ENCODE peak calls at places on chromosomes 1 and 21, in seven cellular contexts. Z is CD8-positive, alpha-beta T cell; P is IMR-90; D is osteoblast; L is dorsolateral prefrontal cortex; K is thoracic aorta; N is upper lobe of left lung. C is an unnamed sample. For H3K27me3, the result is how much of the 10 kb centered on the place peaks cover.

GRCh38 chr1:65469126-65469888 is 48.8 kb downstream of the LEPR start:
- DNase-seq in Z (no peak), P (peak), D (no peak), L (no peak), K (no peak), N (no peak), C (no peak)

GRCh38 chr1:50915621-50916020 is 44.4 kb downstream of the FAF1 start:
- DNase-seq in Z (no peak), P (no peak), D (no peak), L (no peak), K (no peak), N (no peak), C (no peak)

GRCh38 chr21:26946744-26947446 is 20.0 kb downstream of the ADAMTS5 start:
- DNase-seq in Z (no peak), P (no peak), D (no peak), L (no peak), K (no peak), N (no peak), C (no peak)

GRCh38 chr21:46159390-46159789 is 4.0 kb upstream of the FTCD start:
- DNase-seq in Z (peak), P (no peak), D (peak), L (no peak), K (no peak), N (no peak), C (no peak)

GRCh38 chr1:4091996-4092395 is 191.9 kb upstream of the C1orf174 start:
- DNase-seq in Z (no peak), P (no peak), D (no peak), L (no peak), K (no peak), N (no peak), C (no peak)

GRCh38 chr1:236869911-236870310 is 74.8 kb downstream of the MTR start:
- DNase-seq in Z (no peak), P (no peak), D (no peak), L (no peak), K (no peak), N (no peak), C (no peak)

GRCh38 chr1:155072531-155073289 is 5.9 kb upstream of the EFNA3 start:
- DNase-seq in Z (no peak), P (no peak), D (peak), L (no peak), K (no peak), N (no peak), C (no peak)

GRCh38 chr1:77288275-77288674 is 6.5 kb downstream of the AK5 start:
- DNase-seq in Z (no peak), P (peak), D (no peak), L (no peak), K (no peak), N (no peak), C (no peak)

GRCh38 chr1:29811247-29811646 is 574.9 kb downstream of the PTPRU start:
- DNase-seq in Z (peak), P (no peak), D (no peak), L (no peak), K (no peak), N (peak), C (no peak)

GRCh38 chr1:3473381-3473844 is 18.9 kb downstream of the ARHGEF16 start:
- DNase-seq in Z (no peak), P (peak), D (peak), L (no peak), K (no peak), N (no peak), C (peak)

GRCh38 chr1:232046531-232047283 is 420.1 kb downstream of the DISC1 start:
- DNase-seq in Z (no peak), P (no peak), D (no peak), L (no peak), K (no peak), N (no peak), C (no peak)

GRCh38 chr1:200243042-200243437 is 166.8 kb downstream of the ZNF281 start:
- DNase-seq in Z (no peak), P (peak), D (no peak), L (no peak), K (no peak), N (no peak), C (peak)

GRCh38 chr1:167805041-167805556 is 83.3 kb downstream of the MPZL1 start:
- DNase-seq in Z (peak), P (no peak), D (no peak), L (no peak), K (no peak), N (no peak), C (no peak)

GRCh38 chr1:83765125-83765524 is 233.8 kb downstream of the TTLL7 start:
- DNase-seq in Z (no peak), P (no peak), D (no peak), L (no peak), K (no peak), N (no peak), C (no peak)

GRCh38 chr1:42777860-42778259 is 6.9 kb upstream of the TMEM269 start:
- DNase-seq in Z (no peak), P (peak), D (peak), L (no peak), K (no peak), N (no peak), C (no peak)

GRCh38 chr1:245154429-245155185 is at the start of gene KIF26B:
- DNase-seq in Z (no peak), P (peak), D (peak), L (no peak), K (no peak), N (no peak), C (peak)

GRCh38 chr1:64623750-64624445 is 121.0 kb upstream of the RAVER2 start:
- DNase-seq in Z (no peak), P (peak), D (no peak), L (no peak), K (no peak), N (no peak), C (peak)

GRCh38 chr21:21997390-21998333 is 999.5 kb downstream of the NCAM2 start:
- DNase-seq in Z (no peak), P (no peak), D (no peak), L (no peak), K (no peak), N (no peak), C (peak)

GRCh38 chr1:41795205-41795762 is 123.4 kb downstream of the HIVEP3 start:
- DNase-seq in Z (no peak), P (peak), D (no peak), L (no peak), K (no peak), N (no peak), C (peak)

GRCh38 chr1:203325418-203326091 is 20.2 kb downstream of the BTG2 start:
- DNase-seq in Z (no peak), P (no peak), D (no peak), L (peak), K (no peak), N (peak), C (peak)

GRCh38 chr1:203323587-203323986 is 18.3 kb downstream of the BTG2 start:
- DNase-seq in Z (no peak), P (no peak), D (no peak), L (no peak), K (no peak), N (peak), C (no peak)

GRCh38 chr1:203324103-203325003 is 19.0 kb downstream of the BTG2 start:
- DNase-seq in Z (peak), P (no peak), D (no peak), L (no peak), K (no peak), N (peak), C (no peak)

GRCh38 chr1:203326830-203327683 is 21.7 kb downstream of the BTG2 start:
- DNase-seq in Z (peak), P (peak), D (peak), L (peak), K (no peak), N (peak), C (peak)

DNA sequence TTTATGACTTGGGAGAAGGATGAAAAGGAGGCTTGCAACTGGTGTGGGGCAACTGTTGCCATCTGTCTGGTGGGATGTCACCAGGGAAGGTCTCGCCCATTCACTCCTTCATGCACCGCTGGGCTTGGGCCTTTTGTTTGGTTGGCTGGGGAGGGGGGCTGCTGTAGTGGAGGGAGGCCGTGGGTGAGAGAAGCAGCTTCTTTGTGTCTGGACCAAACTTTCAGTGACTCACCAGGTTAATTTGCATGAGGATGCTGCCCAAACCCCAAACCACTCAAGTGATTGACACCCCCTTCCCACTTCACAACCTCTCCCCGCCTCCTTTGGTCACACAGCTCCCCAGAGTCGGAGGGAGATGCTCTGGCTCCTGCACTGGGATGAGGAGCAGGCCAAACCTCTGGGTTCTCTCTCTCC is 19.7 kb downstream of the BTG2 start:
- DNase-seq in Z (peak), P (no peak), D (no peak), L (no peak), K (no peak), N (peak), C (no peak)
- H3K4me3 ChIP-seq in Z (peak), P (no peak), D (no peak), L (peak), K (no peak), N (no peak), C (no peak)

GRCh38 chr21:35831230-35831629 is 229.1 kb downstream of the SETD4 start:
- DNase-seq in Z (no peak), P (no peak), D (peak), L (no peak), K (no peak), N (no peak), C (no peak)

GRCh38 chr21:35827004-35827403 is 233.3 kb downstream of the SETD4 start:
- DNase-seq in Z (no peak), P (no peak), D (no peak), L (no peak), K (no peak), N (no peak), C (no peak)

GRCh38 chr21:35831791-35832190 is 228.5 kb downstream of the SETD4 start:
- DNase-seq in Z (no peak), P (no peak), D (no peak), L (no peak), K (no peak), N (no peak), C (no peak)

GRCh38 chr21:35828161-35828560 is 232.2 kb downstream of the SETD4 start:
- DNase-seq in Z (no peak), P (no peak), D (no peak), L (no peak), K (no peak), N (no peak), C (no peak)

GRCh38 chr21:35829014-35829525 is 231.3 kb downstream of the SETD4 start:
- DNase-seq in Z (no peak), P (no peak), D (no peak), L (no peak), K (no peak), N (no peak), C (no peak)
- H3K27me3 ChIP-seq in Z (under half), P (under half), D (under half), L (under half), K (under half), N (under half), C (under half)

GRCh38 chr1:160486453-160486852 is 36.6 kb downstream of the SLAMF6 start:
- DNase-seq in Z (no peak), P (no peak), D (no peak), L (no peak), K (no peak), N (no peak), C (no peak)

GRCh38 chr1:160492617-160493016 is 30.4 kb downstream of the SLAMF6 start:
- DNase-seq in Z (no peak), P (no peak), D (no peak), L (no peak), K (no peak), N (no peak), C (no peak)

GRCh38 chr1:160491017-160491416 is 32.0 kb downstream of the SLAMF6 start:
- DNase-seq in Z (no peak), P (no peak), D (no peak), L (no peak), K (no peak), N (no peak), C (no peak)

GRCh38 chr1:160488347-160489058 is 34.6 kb downstream of the SLAMF6 start:
- DNase-seq in Z (no peak), P (no peak), D (no peak), L (no peak), K (no peak), N (no peak), C (no peak)

DNA sequence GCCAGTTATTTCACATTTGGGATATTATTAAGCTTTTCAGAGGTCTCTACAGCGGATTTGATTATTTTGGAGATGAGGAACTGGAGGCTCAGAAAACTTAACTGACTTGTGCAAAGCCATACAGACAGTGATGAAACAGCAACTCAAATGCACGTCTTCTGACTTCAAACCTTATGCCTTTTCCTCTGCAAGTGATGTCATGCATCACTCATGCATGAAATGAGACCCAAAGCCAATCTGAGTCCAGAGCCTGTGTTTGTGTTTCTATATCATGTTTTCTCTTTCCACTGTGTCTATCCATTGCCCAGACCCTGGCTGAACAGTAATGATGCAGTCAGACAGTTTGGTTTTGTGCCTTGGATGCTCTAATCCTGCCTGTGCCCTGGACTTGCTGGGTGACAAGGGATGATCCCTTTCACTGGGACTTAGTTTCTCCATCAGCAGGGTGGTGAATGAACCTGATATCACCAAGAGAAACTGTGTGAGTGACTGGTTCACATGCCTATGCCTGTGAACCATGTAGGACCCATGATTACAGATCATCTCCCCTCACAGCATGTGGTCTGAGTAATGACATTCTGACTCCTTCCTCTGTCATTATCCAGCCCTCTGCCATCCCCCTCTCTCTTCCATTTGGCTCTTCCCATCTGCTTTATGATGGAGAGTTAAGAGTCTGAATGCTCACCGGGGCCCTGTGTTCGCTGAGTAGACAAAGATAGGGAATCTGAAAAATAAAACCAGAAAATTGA is 33.4 kb downstream of the SLAMF6 start:
- DNase-seq in Z (no peak), P (no peak), D (peak), L (no peak), K (no peak), N (no peak), C (no peak)
- H3K4me3 ChIP-seq in Z (no peak), P (no peak), D (no peak), L (no peak), K (no peak), N (no peak), C (no peak)

DNA sequence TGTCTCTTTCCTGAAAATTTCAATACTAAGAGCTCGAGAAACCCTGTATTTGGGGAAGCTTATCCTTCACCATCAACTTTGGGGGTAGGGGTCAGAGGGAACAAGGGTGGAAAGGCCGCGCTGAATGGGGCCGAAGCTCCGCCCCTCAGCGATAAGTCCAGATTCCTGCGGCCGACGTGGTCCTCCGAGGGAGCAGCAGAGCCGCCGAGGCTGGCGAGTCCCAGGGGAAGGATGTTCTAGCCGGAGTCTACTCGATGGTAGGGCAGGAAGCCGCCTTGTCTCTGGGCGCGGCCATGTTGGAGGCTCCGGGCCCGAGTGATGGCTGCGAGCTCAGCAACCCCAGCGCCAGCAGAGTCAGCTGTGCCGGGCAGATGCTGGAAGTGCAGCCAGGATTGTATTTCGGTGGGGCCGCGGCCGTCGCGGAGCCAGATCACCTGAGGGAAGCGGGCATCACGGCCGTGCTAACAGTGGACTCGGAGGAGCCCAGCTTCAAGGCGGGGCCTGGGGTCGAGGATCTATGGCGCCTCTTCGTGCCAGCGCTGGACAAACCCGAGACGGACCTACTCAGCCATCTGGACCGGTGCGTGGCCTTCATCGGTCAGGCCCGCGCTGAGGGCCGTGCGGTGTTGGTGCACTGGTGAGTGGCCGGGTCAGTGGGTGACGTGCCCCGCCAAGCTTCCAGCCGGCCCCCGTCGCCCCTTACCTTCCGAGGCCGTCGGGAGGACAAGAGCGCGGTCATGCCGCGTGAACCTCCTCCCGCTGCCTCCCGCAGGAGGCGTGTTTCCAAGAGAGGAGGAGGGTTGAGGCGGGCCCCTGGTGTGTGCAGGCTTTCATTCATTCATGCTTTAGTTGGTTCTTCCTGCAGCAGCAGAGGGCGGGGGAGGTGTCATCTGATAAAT is at the start of gene DUSP12:
- DNase-seq in Z (peak), P (peak), D (peak), L (peak), K (peak), N (peak), C (peak)
- H3K27me3 ChIP-seq in Z (under half), P (under half), D (under half), L (under half), K (under half), N (under half), C (under half)

DNA sequence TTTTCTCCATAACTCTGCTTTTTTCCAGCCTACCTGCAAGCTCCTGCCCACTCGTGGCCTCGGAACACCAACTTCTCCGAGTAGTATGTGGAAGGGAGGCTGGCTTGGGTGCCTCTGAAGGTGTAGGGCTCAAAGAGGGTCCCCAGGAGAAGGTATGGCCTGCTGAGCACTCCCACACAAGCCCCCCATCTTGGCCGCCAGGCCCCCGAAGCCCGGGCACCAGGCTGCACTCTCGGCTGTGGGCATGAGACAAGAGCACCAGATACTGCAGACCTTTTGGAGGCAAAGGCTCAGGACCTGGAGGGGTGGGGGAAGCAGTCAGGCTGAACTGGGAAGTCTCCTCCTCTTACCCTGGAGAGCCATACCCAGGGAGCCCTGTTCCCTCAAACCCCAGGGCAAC is 1.7 kb downstream of the ZNF692 start:
- DNase-seq in Z (no peak), P (no peak), D (peak), L (no peak), K (no peak), N (no peak), C (no peak)
- H3K4me3 ChIP-seq in Z (no peak), P (no peak), D (peak), L (peak), K (no peak), N (peak), C (peak)

DNA sequence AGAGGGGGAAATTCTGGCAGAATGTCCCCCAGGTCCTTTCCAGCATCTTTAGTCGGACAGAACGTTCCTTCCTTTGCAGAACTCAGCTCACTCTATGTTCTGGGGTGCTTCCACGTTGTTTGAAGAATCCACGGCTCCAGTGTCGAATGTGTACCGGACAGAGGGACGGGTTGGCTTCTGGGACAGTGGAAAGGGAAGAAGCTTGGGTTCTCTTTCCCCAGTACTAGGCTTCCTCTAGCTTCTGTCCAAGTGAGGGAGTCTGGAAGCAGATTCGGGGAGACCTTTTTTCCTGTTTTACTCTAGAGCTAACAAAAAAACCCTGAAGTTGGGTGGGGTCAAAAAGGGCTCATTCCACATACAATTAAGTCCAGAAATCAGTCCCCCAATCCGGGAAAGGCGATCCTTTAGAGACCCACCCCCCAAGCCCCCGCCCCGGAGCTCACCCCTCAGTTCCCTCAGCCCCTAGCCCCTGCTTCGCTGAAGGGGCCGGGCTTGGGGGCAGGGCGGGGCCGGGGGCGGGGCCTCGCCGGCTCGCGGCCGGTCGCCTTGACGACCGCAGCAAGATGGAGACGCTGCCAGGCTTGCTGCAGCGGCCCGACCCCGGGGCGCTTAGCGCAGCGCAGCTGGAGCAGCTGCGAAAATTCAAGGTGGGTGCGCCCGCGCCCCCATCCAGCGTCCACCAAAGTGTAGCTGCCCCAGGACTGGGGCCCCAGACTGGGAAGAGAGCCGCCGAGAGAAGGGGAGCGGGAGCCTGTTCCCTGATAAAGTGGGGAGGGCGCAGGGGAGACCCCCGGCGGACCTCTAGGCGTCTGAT is at the start of gene RIIAD1:
- DNase-seq in Z (peak), P (no peak), D (peak), L (no peak), K (no peak), N (peak), C (peak)
- H3K27me3 ChIP-seq in Z (under half), P (half or more), D (half or more), L (under half), K (under half), N (under half), C (under half)

DNA sequence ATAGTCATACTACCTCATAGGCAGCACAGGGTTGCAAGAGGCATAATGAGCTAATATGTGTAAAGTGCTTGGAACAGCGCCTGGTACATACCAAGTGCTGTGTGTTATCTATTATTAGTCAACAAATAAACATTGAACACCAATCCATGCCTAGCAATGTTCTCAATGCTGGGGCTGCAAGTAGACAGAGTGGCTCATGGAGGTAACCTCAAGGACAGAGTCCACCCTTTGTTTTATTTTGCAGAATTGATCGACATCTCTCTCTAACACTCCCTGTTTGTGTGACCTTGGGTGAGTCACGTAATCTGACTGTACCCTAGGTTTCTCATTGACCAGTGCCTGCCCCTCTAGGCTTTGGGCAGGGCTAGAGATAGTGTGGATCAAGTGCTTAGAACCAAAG is 164.0 kb upstream of the KLHDC7A start:
- DNase-seq in Z (no peak), P (no peak), D (no peak), L (no peak), K (no peak), N (no peak), C (peak)
- H3K4me3 ChIP-seq in Z (no peak), P (no peak), D (no peak), L (no peak), K (no peak), N (no peak), C (no peak)